ENCODE peak calls at places on chromosomes 6 and 20, in ten cellular contexts. L, D, J, F, P, I, B, R, E and N are unnamed samples.
A peak's percentile ranks its signal among the peaks of the same experiment; 100 is the strongest.

GRCh38 chr6:144006731-144007454 is 1.2 kb downstream of the PLAGL1 start:
- DNase-seq in L (peak; percentile 75), D (no peak), J (no peak), F (no peak), P (no peak), I (peak; percentile 62), B (no peak), R (no peak), E (no peak), N (peak; percentile 59)

GRCh38 chr20:61712632-61713031 is 353.0 kb downstream of the TAF4 start:
- DNase-seq in L (no peak), D (no peak), J (no peak), F (no peak), P (no peak), I (no peak), B (no peak), R (no peak), E (no peak), N (no peak)

GRCh38 chr6:56346958-56347357 is 99.6 kb upstream of the COL21A1 start:
- DNase-seq in L (no peak), D (no peak), J (no peak), F (no peak), P (no peak), I (no peak), B (no peak), R (no peak), E (no peak), N (no peak)

GRCh38 chr6:16727996-16728395 is 33.3 kb downstream of the ATXN1 start:
- DNase-seq in L (no peak), D (no peak), J (no peak), F (no peak), P (no peak), I (no peak), B (peak; percentile 76), R (no peak), E (no peak), N (no peak)

GRCh38 chr6:16883414-16883813 is 122.2 kb upstream of the ATXN1 start:
- DNase-seq in L (peak; percentile 13), D (no peak), J (no peak), F (no peak), P (no peak), I (peak; percentile 85), B (no peak), R (no peak), E (no peak), N (no peak)

GRCh38 chr6:14876778-14877613 is 368.9 kb upstream of the JARID2 start:
- DNase-seq in L (peak; percentile 94), D (no peak), J (no peak), F (peak; percentile 48), P (peak; percentile 70), I (peak; percentile 69), B (no peak), R (no peak), E (peak; percentile 22), N (peak; percentile 67)

GRCh38 chr6:129686941-129687627 is 22.9 kb downstream of the ARHGAP18 start:
- DNase-seq in L (peak; percentile 52), D (no peak), J (no peak), F (no peak), P (no peak), I (no peak), B (no peak), R (no peak), E (peak; percentile 36), N (no peak)

GRCh38 chr6:3363296-3364025 is 93.4 kb downstream of the SLC22A23 start:
- DNase-seq in L (no peak), D (no peak), J (no peak), F (no peak), P (peak; percentile 62), I (no peak), B (peak; percentile 43), R (no peak), E (no peak), N (no peak)

GRCh38 chr6:121809211-121809610 is 373.8 kb downstream of the GJA1 start:
- DNase-seq in L (no peak), D (no peak), J (no peak), F (no peak), P (no peak), I (no peak), B (no peak), R (no peak), E (no peak), N (no peak)

GRCh38 chr6:146026873-146027272 is 2.0 kb upstream of the GRM1 start:
- DNase-seq in L (no peak), D (no peak), J (no peak), F (no peak), P (no peak), I (no peak), B (no peak), R (no peak), E (no peak), N (no peak)

GRCh38 chr6:32602403-32602802 is 12.8 kb upstream of the HLA-DRB1 start:
- DNase-seq in L (no peak), D (no peak), J (no peak), F (no peak), P (no peak), I (no peak), B (no peak), R (no peak), E (no peak), N (no peak)

GRCh38 chr6:45922728-45923351 is 92.8 kb downstream of the CLIC5 start:
- DNase-seq in L (peak; percentile 61), D (peak; percentile 92), J (peak; percentile 56), F (peak; percentile 16), P (peak; percentile 55), I (peak; percentile 82), B (no peak), R (no peak), E (peak; percentile 37), N (no peak)

GRCh38 chr6:33028220-33028849 is 18.9 kb upstream of the HLA-DOA start:
- DNase-seq in L (no peak), D (no peak), J (no peak), F (no peak), P (no peak), I (no peak), B (no peak), R (no peak), E (no peak), N (no peak)

GRCh38 chr20:25459916-25460590 is 52.6 kb downstream of the GINS1 start:
- DNase-seq in L (no peak), D (peak; percentile 78), J (no peak), F (no peak), P (no peak), I (no peak), B (no peak), R (no peak), E (no peak), N (no peak)

GRCh38 chr6:70304611-70305010 is 1.7 kb upstream of the COL9A1 start:
- DNase-seq in L (no peak), D (no peak), J (no peak), F (no peak), P (no peak), I (no peak), B (no peak), R (no peak), E (no peak), N (no peak)

GRCh38 chr20:56628873-56629463 is at the start of gene TFAP2C:
- DNase-seq in L (no peak), D (peak; percentile 97), J (peak; percentile 78), F (no peak), P (peak; percentile 98), I (peak; percentile 24), B (no peak), R (no peak), E (no peak), N (no peak)

GRCh38 chr6:32692019-32692418 is 25.6 kb upstream of the HLA-DQB1 start:
- DNase-seq in L (no peak), D (no peak), J (no peak), F (no peak), P (no peak), I (no peak), B (peak; percentile 35), R (no peak), E (peak; percentile 22), N (no peak)

GRCh38 chr6:17633465-17634188 is 33.5 kb downstream of the FAM8A1 start:
- DNase-seq in L (no peak), D (no peak), J (no peak), F (no peak), P (no peak), I (no peak), B (no peak), R (no peak), E (no peak), N (no peak)

GRCh38 chr6:104957301-104958177 is 632 bp downstream of the LIN28B start:
- DNase-seq in L (no peak), D (no peak), J (no peak), F (no peak), P (no peak), I (no peak), B (peak; percentile 16), R (no peak), E (no peak), N (no peak)

GRCh38 chr20:38635721-38636285 is 34.2 kb downstream of the ARHGAP40 start:
- DNase-seq in L (peak; percentile 32), D (no peak), J (no peak), F (no peak), P (peak; percentile 49), I (no peak), B (no peak), R (no peak), E (no peak), N (no peak)

GRCh38 chr6:21664263-21665081 is 70.9 kb downstream of the SOX4 start:
- DNase-seq in L (no peak), D (no peak), J (peak; percentile 41), F (no peak), P (no peak), I (peak; percentile 38), B (no peak), R (no peak), E (no peak), N (no peak)

GRCh38 chr6:169508452-169508851 is 193.4 kb downstream of the WDR27 start:
- DNase-seq in L (no peak), D (no peak), J (no peak), F (no peak), P (no peak), I (no peak), B (no peak), R (no peak), E (no peak), N (no peak)

GRCh38 chr20:24971702-24972101 is 20.8 kb downstream of the APMAP start:
- DNase-seq in L (no peak), D (peak; percentile 6), J (no peak), F (no peak), P (no peak), I (no peak), B (no peak), R (no peak), E (no peak), N (no peak)

GRCh38 chr6:45327956-45328522 is at the start of gene RUNX2:
- DNase-seq in L (peak; percentile 87), D (no peak), J (peak; percentile 67), F (peak; percentile 49), P (no peak), I (peak; percentile 80), B (no peak), R (no peak), E (no peak), N (peak; percentile 53)

GRCh38 chr20:3045042-3045815 is 623 bp upstream of the MRPS26 start:
- DNase-seq in L (peak; percentile 86), D (peak; percentile 96), J (no peak), F (peak; percentile 49), P (peak; percentile 68), I (peak; percentile 89), B (no peak), R (no peak), E (no peak), N (no peak)

GRCh38 chr20:63101781-63102719 is 95.3 kb upstream of the BHLHE23 start:
- DNase-seq in L (peak; percentile 24), D (peak; percentile 86), J (peak; percentile 37), F (no peak), P (peak; percentile 57), I (peak; percentile 33), B (no peak), R (peak; percentile 37), E (peak; percentile 48), N (peak; percentile 58)

GRCh38 chr6:659716-660581 is 3.0 kb upstream of the HUS1B start:
- DNase-seq in L (no peak), D (no peak), J (no peak), F (no peak), P (no peak), I (no peak), B (no peak), R (no peak), E (no peak), N (no peak)

GRCh38 chr6:37650071-37650481 is 47.6 kb downstream of the MDGA1 start:
- DNase-seq in L (no peak), D (no peak), J (no peak), F (no peak), P (no peak), I (no peak), B (peak; percentile 46), R (no peak), E (no peak), N (no peak)